ENCODE peak calls at places on chromosomes 11 and 22, in eight cellular contexts. X is colonic mucosa, Z is heart left ventricle, S is stomach, C is adrenal gland, H is heart right ventricle, R is BE2C, L is ovary. M is an unnamed sample.

GRCh38 chr11:116033931-116034553 is 529.8 kb upstream of the CADM1 start:
- DNase-seq in S (no peak), Z (no peak), R (no peak), L (no peak), C (no peak), X (no peak), H (no peak), M (peak; percentile 57)

GRCh38 chr22:43811777-43812148 is 342 bp downstream of the EFCAB6 start:
- DNase-seq in Z (no peak), L (no peak), C (no peak), S (no peak), R (no peak), H (no peak), X (no peak), M (no peak)

GRCh38 chr11:61797263-61797944 is 4.7 kb downstream of the FEN1 start:
- DNase-seq in X (peak; percentile 82), H (peak; percentile 51), L (peak; percentile 70), C (peak; percentile 79), Z (peak; percentile 78), S (peak; percentile 83), R (peak; percentile 67), M (peak; percentile 74)

GRCh38 chr11:11237433-11237832 is 115.6 kb downstream of the CSNK2A3 start:
- DNase-seq in S (no peak), C (no peak), R (no peak), L (no peak), H (no peak), Z (no peak), X (no peak), M (no peak)

GRCh38 chr22:44550666-44551491 is 52.8 kb upstream of the RTL6 start:
- DNase-seq in C (peak; percentile 54), X (peak; percentile 63), H (peak; percentile 69), Z (no peak), R (no peak), S (peak; percentile 37), L (peak; percentile 88), M (peak; percentile 51)

GRCh38 chr11:61337706-61338268 is 4.8 kb downstream of the TKFC start:
- DNase-seq in X (no peak), R (no peak), H (no peak), Z (no peak), L (no peak), S (no peak), C (no peak), M (no peak)

GRCh38 chr11:12529793-12530192 is 144.4 kb upstream of the TEAD1 start:
- DNase-seq in L (no peak), S (no peak), R (no peak), X (no peak), H (no peak), Z (no peak), C (no peak), M (no peak)

GRCh38 chr11:86172894-86173293 is 71.7 kb upstream of the EED start:
- DNase-seq in H (no peak), L (no peak), X (no peak), R (no peak), C (no peak), S (no peak), Z (no peak), M (no peak)

GRCh38 chr11:125305346-125305745 is 140.8 kb downstream of the PKNOX2 start:
- DNase-seq in Z (no peak), X (no peak), L (no peak), C (no peak), S (no peak), H (no peak), R (no peak), M (no peak)

GRCh38 chr11:7977251-7977917 is 9.8 kb upstream of the EIF3F start:
- DNase-seq in Z (no peak), X (no peak), S (no peak), C (no peak), L (no peak), R (no peak), H (no peak), M (no peak)

GRCh38 chr22:49855491-49855911 is 1.9 kb downstream of the ZBED4 start:
- DNase-seq in H (no peak), C (no peak), L (no peak), R (no peak), S (no peak), X (peak; percentile 59), Z (no peak), M (no peak)

GRCh38 chr11:74966651-74967050 is 17.6 kb downstream of the SPCS2 start:
- DNase-seq in X (no peak), Z (no peak), L (no peak), S (no peak), R (no peak), H (no peak), C (peak; percentile 34), M (no peak)

GRCh38 chr11:129388824-129389223 is 13.2 kb downstream of the BARX2 start:
- DNase-seq in X (no peak), R (no peak), C (no peak), L (no peak), Z (no peak), S (no peak), H (no peak), M (no peak)

GRCh38 chr11:104073950-104074349 is 37.5 kb downstream of the DDI1 start:
- DNase-seq in H (no peak), R (peak; percentile 9), X (no peak), C (peak; percentile 27), Z (no peak), S (no peak), L (no peak), M (no peak)

GRCh38 chr11:62398011-62398994 is 20.5 kb upstream of the SCGB1A1 start:
- DNase-seq in H (peak; percentile 62), C (peak; percentile 52), Z (no peak), S (no peak), X (peak; percentile 34), R (peak; percentile 39), L (peak; percentile 48), M (no peak)

GRCh38 chr11:26573896-26574295 is 1.8 kb upstream of the MUC15 start:
- DNase-seq in R (no peak), L (no peak), X (no peak), C (no peak), S (no peak), Z (no peak), H (no peak), M (no peak)

GRCh38 chr11:61728940-61729219 is 23.6 kb upstream of the MYRF start:
- DNase-seq in H (no peak), R (no peak), L (no peak), Z (no peak), C (no peak), S (no peak), X (no peak), M (peak; percentile 58)

GRCh38 chr22:22112533-22113294 is 130.1 kb upstream of the TOP3B start:
- DNase-seq in S (no peak), R (no peak), X (no peak), C (no peak), L (no peak), Z (no peak), H (no peak), M (no peak)
- H3K4me1 ChIP-seq in S (no peaks in the 10 kb centered on the region), R (no peaks in the 10 kb centered on the region), X (no peaks in the 10 kb centered on the region), C (no peaks in the 10 kb centered on the region), L (no peaks in the 10 kb centered on the region), Z (no peaks in the 10 kb centered on the region), H (no peaks in the 10 kb centered on the region), M (no peaks in the 10 kb centered on the region)

DNA sequence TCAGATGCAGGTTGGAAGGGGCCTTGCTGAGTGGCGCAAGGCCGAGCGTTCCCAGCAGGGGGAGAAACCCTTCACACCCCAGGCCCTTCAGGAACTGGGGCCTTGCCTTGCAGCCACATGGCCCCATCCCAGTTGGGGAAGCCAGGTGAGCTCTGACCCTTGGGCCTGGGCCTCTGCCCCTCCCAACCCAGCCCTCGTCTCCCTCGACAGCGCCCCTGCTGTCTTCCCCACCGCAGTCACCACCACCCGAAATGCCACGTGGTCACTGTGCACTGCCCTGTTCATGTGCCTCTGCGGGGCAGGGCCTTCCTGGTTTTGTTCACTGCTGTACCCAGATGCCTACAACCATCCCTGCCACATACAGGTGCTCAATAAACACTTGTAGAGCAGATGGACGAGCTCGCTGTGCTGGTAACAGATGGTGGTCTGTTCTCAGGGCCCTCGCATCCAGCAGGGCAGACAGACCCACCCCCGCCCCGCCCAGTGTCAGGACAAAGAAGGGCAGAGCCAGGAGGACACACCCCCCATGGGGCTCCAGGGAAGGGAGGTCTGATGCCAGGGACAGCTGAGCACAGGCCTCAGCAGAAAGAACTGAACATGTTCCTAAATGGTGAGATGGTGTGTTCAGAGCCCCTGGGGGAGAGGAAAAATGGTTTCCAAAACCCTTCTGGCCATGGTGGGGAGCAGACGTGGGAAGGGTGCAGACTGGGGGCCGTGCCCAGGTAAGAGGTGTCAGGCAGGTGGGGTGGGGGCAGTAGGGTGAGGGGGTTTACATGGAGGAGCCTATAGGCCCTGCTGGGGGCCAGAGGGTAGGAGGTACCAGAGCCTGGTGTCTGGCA is 3.7 kb downstream of the POLR2L start:
- DNase-seq in Z (no peak), S (no peak), R (no peak), C (no peak), L (no peak), X (peak; percentile 67), H (no peak), M (no peak)
- H3K4me1 ChIP-seq in Z (peaks cover 33% of the 10 kb centered on the region), S (peaks cover 92% of the 10 kb centered on the region), R (no peaks in the 10 kb centered on the region), C (peaks cover 42% of the 10 kb centered on the region), L (peaks cover 18% of the 10 kb centered on the region), X (peaks cover 35% of the 10 kb centered on the region), H (peaks cover 66% of the 10 kb centered on the region), M (peaks cover 6% of the 10 kb centered on the region)

GRCh38 chr22:47152938-47153337 is 390.5 kb downstream of the TBC1D22A start:
- DNase-seq in L (no peak), S (no peak), Z (no peak), X (no peak), R (no peak), H (no peak), C (no peak), M (no peak)

GRCh38 chr22:47151064-47151463 is 388.6 kb downstream of the TBC1D22A start:
- DNase-seq in C (no peak), S (no peak), R (no peak), Z (no peak), X (no peak), H (no peak), L (no peak), M (no peak)

GRCh38 chr22:47151490-47151889 is 389.0 kb downstream of the TBC1D22A start:
- DNase-seq in S (no peak), H (no peak), C (no peak), Z (no peak), X (no peak), R (no peak), L (no peak), M (no peak)

GRCh38 chr22:47153854-47154542 is 391.5 kb downstream of the TBC1D22A start:
- DNase-seq in H (no peak), Z (no peak), R (no peak), X (no peak), S (no peak), C (peak; percentile 38), L (peak; percentile 41), M (no peak)

GRCh38 chr22:47152236-47152635 is 389.8 kb downstream of the TBC1D22A start:
- DNase-seq in R (no peak), X (no peak), C (no peak), H (no peak), Z (no peak), S (no peak), L (no peak), M (no peak)
- H3K4me1 ChIP-seq in R (no peaks in the 10 kb centered on the region), X (no peaks in the 10 kb centered on the region), C (peaks cover 11% of the 10 kb centered on the region), H (peaks cover 15% of the 10 kb centered on the region), Z (peaks cover 7% of the 10 kb centered on the region), S (peaks cover 15% of the 10 kb centered on the region), L (peaks cover 5% of the 10 kb centered on the region), M (no peaks in the 10 kb centered on the region)

DNA sequence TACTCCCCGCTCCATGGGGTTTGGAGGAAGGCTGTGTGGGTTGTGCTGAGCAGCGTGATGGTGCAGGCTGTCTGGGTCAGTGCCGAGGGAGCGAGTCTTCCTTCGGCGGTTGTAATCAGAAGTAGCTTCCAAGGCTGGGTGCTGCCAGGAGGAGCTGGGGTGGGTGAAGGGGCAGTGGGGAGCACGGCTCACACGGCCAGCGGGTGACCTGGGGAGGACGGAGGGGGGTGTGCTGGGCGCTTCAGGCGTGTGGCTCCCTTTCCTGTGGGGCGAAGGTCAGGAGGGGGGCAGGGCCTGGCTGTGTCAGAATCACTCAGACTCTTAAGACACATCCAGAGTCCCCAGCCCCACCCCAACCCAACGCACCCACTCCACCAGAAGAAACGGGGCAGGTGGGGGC is 60.2 kb downstream of the LRP5 start:
- DNase-seq in S (no peak), R (no peak), X (no peak), H (no peak), C (peak; percentile 36), Z (no peak), L (no peak), M (no peak)
- H3K4me1 ChIP-seq in S (peaks cover 84% of the 10 kb centered on the region), R (peaks cover 57% of the 10 kb centered on the region), X (peaks cover 15% of the 10 kb centered on the region), H (peaks cover 71% of the 10 kb centered on the region), C (peaks cover 65% of the 10 kb centered on the region), Z (peaks cover 64% of the 10 kb centered on the region), L (peaks cover 18% of the 10 kb centered on the region), M (peaks cover 49% of the 10 kb centered on the region)